ENCODE peak calls at places on chromosomes 1 and 21, in seven cellular contexts. Q, E, A, K, V, Y and F are unnamed samples.

GRCh38 chr1:226215239-226215638 is 8.2 kb upstream of the MIXL1 start:
- DNase-seq in Q (no peak), E (no peak), A (no peak), K (no peak), V (no peak), Y (no peak), F (no peak)

GRCh38 chr1:205832326-205832751 is 17.6 kb downstream of the PM20D1 start:
- DNase-seq in Q (no peak), E (no peak), A (no peak), K (no peak), V (no peak), Y (no peak), F (no peak)

GRCh38 chr1:103547840-103548239 is 22.3 kb downstream of the RNPC3 start:
- DNase-seq in Q (no peak), E (no peak), A (no peak), K (no peak), V (no peak), Y (no peak), F (no peak)

GRCh38 chr21:27636671-27637070 is 669.8 kb upstream of the ADAMTS5 start:
- DNase-seq in Q (no peak), E (no peak), A (no peak), K (no peak), V (no peak), Y (no peak), F (no peak)

GRCh38 chr1:69777933-69778332 is 210.2 kb downstream of the LRRC7 start:
- DNase-seq in Q (no peak), E (no peak), A (no peak), K (no peak), V (no peak), Y (no peak), F (no peak)

GRCh38 chr1:9331558-9332346 is 39.1 kb downstream of the SPSB1 start:
- DNase-seq in Q (no peak), E (peak), A (no peak), K (no peak), V (no peak), Y (no peak), F (no peak)

GRCh38 chr1:40607921-40608320 is 57.6 kb downstream of the RIMS3 start:
- DNase-seq in Q (no peak), E (no peak), A (no peak), K (no peak), V (no peak), Y (no peak), F (no peak)

GRCh38 chr1:3923378-3924185 is 23.5 kb upstream of the C1orf174 start:
- DNase-seq in Q (no peak), E (no peak), A (no peak), K (no peak), V (no peak), Y (no peak), F (no peak)

GRCh38 chr1:150572918-150573647 is 6.3 kb downstream of the MCL1 start:
- DNase-seq in Q (no peak), E (no peak), A (no peak), K (no peak), V (no peak), Y (no peak), F (no peak)

GRCh38 chr1:245406426-245406825 is 251.6 kb downstream of the KIF26B start:
- DNase-seq in Q (no peak), E (no peak), A (no peak), K (no peak), V (no peak), Y (no peak), F (no peak)

GRCh38 chr1:151326619-151327222 is 495 bp downstream of the PI4KB start:
- DNase-seq in Q (peak), E (no peak), A (peak), K (no peak), V (peak), Y (no peak), F (no peak)

GRCh38 chr1:88802950-88803349 is 88.4 kb downstream of the GTF2B start:
- DNase-seq in Q (no peak), E (no peak), A (peak), K (peak), V (no peak), Y (no peak), F (no peak)

GRCh38 chr1:29975036-29975694 is 738.8 kb downstream of the PTPRU start:
- DNase-seq in Q (peak), E (no peak), A (no peak), K (peak), V (no peak), Y (no peak), F (peak)

GRCh38 chr1:64733576-64734288 is 11.1 kb upstream of the RAVER2 start:
- DNase-seq in Q (no peak), E (no peak), A (peak), K (peak), V (no peak), Y (peak), F (no peak)

GRCh38 chr1:21294266-21295058 is 4.2 kb upstream of the ECE1 start:
- DNase-seq in Q (no peak), E (peak), A (no peak), K (no peak), V (peak), Y (no peak), F (no peak)

GRCh38 chr1:200279810-200280411 is 129.9 kb downstream of the ZNF281 start:
- DNase-seq in Q (peak), E (peak), A (peak), K (peak), V (no peak), Y (peak), F (no peak)

GRCh38 chr1:237713886-237714285 is 176.8 kb downstream of the ZP4 start:
- DNase-seq in Q (no peak), E (no peak), A (no peak), K (no peak), V (no peak), Y (no peak), F (no peak)

GRCh38 chr1:8343464-8344001 is 25.6 kb downstream of the SLC45A1 start:
- DNase-seq in Q (no peak), E (no peak), A (peak), K (peak), V (no peak), Y (peak), F (peak)

GRCh38 chr1:248303324-248303723 is at the start of gene OR2T12:
- DNase-seq in Q (no peak), E (no peak), A (no peak), K (no peak), V (no peak), Y (no peak), F (no peak)

GRCh38 chr21:41953249-41953830 is 478 bp downstream of the C2CD2 start:
- DNase-seq in Q (no peak), E (no peak), A (no peak), K (no peak), V (no peak), Y (no peak), F (no peak)

GRCh38 chr1:234675006-234675405 is 65.0 kb upstream of the IRF2BP2 start:
- DNase-seq in Q (no peak), E (no peak), A (no peak), K (no peak), V (no peak), Y (no peak), F (no peak)

GRCh38 chr1:92442351-92442750 is 44.4 kb downstream of the GFI1 start:
- DNase-seq in Q (no peak), E (peak), A (no peak), K (no peak), V (no peak), Y (no peak), F (no peak)

GRCh38 chr1:61222240-61222639 is 139.9 kb downstream of the NFIA start:
- DNase-seq in Q (no peak), E (no peak), A (no peak), K (no peak), V (no peak), Y (no peak), F (no peak)

GRCh38 chr1:83787246-83787998 is 211.5 kb downstream of the TTLL7 start:
- DNase-seq in Q (no peak), E (no peak), A (no peak), K (no peak), V (no peak), Y (no peak), F (no peak)

GRCh38 chr21:43880111-43880985 is 15.3 kb downstream of the AGPAT3 start:
- DNase-seq in Q (no peak), E (no peak), A (peak), K (no peak), V (no peak), Y (no peak), F (no peak)

GRCh38 chr1:74587888-74588287 is 75.5 kb upstream of the LRRC53 start:
- DNase-seq in Q (no peak), E (no peak), A (no peak), K (no peak), V (no peak), Y (no peak), F (no peak)

GRCh38 chr1:94579876-94580294 is 38.3 kb upstream of the F3 start:
- DNase-seq in Q (no peak), E (no peak), A (peak), K (peak), V (no peak), Y (peak), F (peak)

GRCh38 chr1:62391369-62391971 is 45.4 kb upstream of the USP1 start:
- DNase-seq in Q (peak), E (no peak), A (no peak), K (no peak), V (no peak), Y (no peak), F (no peak)

GRCh38 chr1:203045821-203046594 is 19.7 kb downstream of the PPFIA4 start:
- DNase-seq in Q (no peak), E (no peak), A (no peak), K (no peak), V (no peak), Y (no peak), F (no peak)

GRCh38 chr1:22539510-22540118 is 23.7 kb upstream of the EPHA8 start:
- DNase-seq in Q (no peak), E (no peak), A (no peak), K (no peak), V (no peak), Y (no peak), F (no peak)